ENCODE peak calls at places on chromosomes 3 and 15, in four cellular contexts. One of them, this sample, is unnamed.

GRCh38 chr3:7977245-7978103 is 524.1 kb upstream of the LMCD1 start:
- DNase-seq in stimulated activated CD8-positive, alpha-beta memory T cell treated with anti-CD3 and anti-CD28 coated beads, Interleukin-2, amount 100 ng/mL, for 1 hour: no peak
- DNase-seq in fibroblast of the conjunctiva: peak
- DNase-seq in activated T-cell treated with anti-CD3 and anti-CD28 coated beads for 4 hours: no peak
- DNase-seq in this sample: peak

GRCh38 chr3:178960918-178961317 is 110.7 kb downstream of the ZMAT3 start:
- DNase-seq in stimulated activated CD8-positive, alpha-beta memory T cell treated with anti-CD3 and anti-CD28 coated beads, Interleukin-2, amount 100 ng/mL, for 1 hour: no peak
- DNase-seq in fibroblast of the conjunctiva: no peak
- DNase-seq in activated T-cell treated with anti-CD3 and anti-CD28 coated beads for 4 hours: no peak
- DNase-seq in this sample: no peak

GRCh38 chr3:104436536-104436935 is 930.2 kb upstream of the ALCAM start:
- DNase-seq in stimulated activated CD8-positive, alpha-beta memory T cell treated with anti-CD3 and anti-CD28 coated beads, Interleukin-2, amount 100 ng/mL, for 1 hour: no peak
- DNase-seq in fibroblast of the conjunctiva: no peak
- DNase-seq in activated T-cell treated with anti-CD3 and anti-CD28 coated beads for 4 hours: no peak
- DNase-seq in this sample: no peak

GRCh38 chr3:8457039-8457438 is 44.6 kb upstream of the LMCD1 start:
- DNase-seq in stimulated activated CD8-positive, alpha-beta memory T cell treated with anti-CD3 and anti-CD28 coated beads, Interleukin-2, amount 100 ng/mL, for 1 hour: no peak
- DNase-seq in fibroblast of the conjunctiva: no peak
- DNase-seq in activated T-cell treated with anti-CD3 and anti-CD28 coated beads for 4 hours: no peak
- DNase-seq in this sample: no peak

GRCh38 chr15:38647683-38648082 is 83.1 kb upstream of the RASGRP1 start:
- DNase-seq in stimulated activated CD8-positive, alpha-beta memory T cell treated with anti-CD3 and anti-CD28 coated beads, Interleukin-2, amount 100 ng/mL, for 1 hour: no peak
- DNase-seq in fibroblast of the conjunctiva: no peak
- DNase-seq in activated T-cell treated with anti-CD3 and anti-CD28 coated beads for 4 hours: no peak
- DNase-seq in this sample: no peak

GRCh38 chr3:34212671-34213070 is 414.2 kb downstream of the PDCD6IP start:
- DNase-seq in stimulated activated CD8-positive, alpha-beta memory T cell treated with anti-CD3 and anti-CD28 coated beads, Interleukin-2, amount 100 ng/mL, for 1 hour: no peak
- DNase-seq in fibroblast of the conjunctiva: peak
- DNase-seq in activated T-cell treated with anti-CD3 and anti-CD28 coated beads for 4 hours: no peak
- DNase-seq in this sample: no peak

GRCh38 chr3:170076715-170077238 is 39.0 kb downstream of the GPR160 start:
- DNase-seq in stimulated activated CD8-positive, alpha-beta memory T cell treated with anti-CD3 and anti-CD28 coated beads, Interleukin-2, amount 100 ng/mL, for 1 hour: no peak
- DNase-seq in fibroblast of the conjunctiva: no peak
- DNase-seq in activated T-cell treated with anti-CD3 and anti-CD28 coated beads for 4 hours: no peak
- DNase-seq in this sample: no peak

GRCh38 chr3:88626426-88627120 is 476.8 kb downstream of the C3orf38 start:
- DNase-seq in stimulated activated CD8-positive, alpha-beta memory T cell treated with anti-CD3 and anti-CD28 coated beads, Interleukin-2, amount 100 ng/mL, for 1 hour: no peak
- DNase-seq in fibroblast of the conjunctiva: no peak
- DNase-seq in activated T-cell treated with anti-CD3 and anti-CD28 coated beads for 4 hours: no peak
- DNase-seq in this sample: no peak

GRCh38 chr3:70225146-70225545 is 87.3 kb downstream of the MDFIC2 start:
- DNase-seq in stimulated activated CD8-positive, alpha-beta memory T cell treated with anti-CD3 and anti-CD28 coated beads, Interleukin-2, amount 100 ng/mL, for 1 hour: no peak
- DNase-seq in fibroblast of the conjunctiva: no peak
- DNase-seq in activated T-cell treated with anti-CD3 and anti-CD28 coated beads for 4 hours: no peak
- DNase-seq in this sample: no peak

GRCh38 chr15:92400980-92401787 is 7.5 kb downstream of the ST8SIA2 start:
- DNase-seq in stimulated activated CD8-positive, alpha-beta memory T cell treated with anti-CD3 and anti-CD28 coated beads, Interleukin-2, amount 100 ng/mL, for 1 hour: no peak
- DNase-seq in fibroblast of the conjunctiva: no peak
- DNase-seq in activated T-cell treated with anti-CD3 and anti-CD28 coated beads for 4 hours: no peak
- DNase-seq in this sample: no peak

GRCh38 chr3:169002689-169003088 is 660.8 kb downstream of the MECOM start:
- DNase-seq in stimulated activated CD8-positive, alpha-beta memory T cell treated with anti-CD3 and anti-CD28 coated beads, Interleukin-2, amount 100 ng/mL, for 1 hour: no peak
- DNase-seq in fibroblast of the conjunctiva: no peak
- DNase-seq in activated T-cell treated with anti-CD3 and anti-CD28 coated beads for 4 hours: no peak
- DNase-seq in this sample: no peak

GRCh38 chr15:69578792-69579587 is 126.4 kb downstream of the RPLP1 start:
- DNase-seq in stimulated activated CD8-positive, alpha-beta memory T cell treated with anti-CD3 and anti-CD28 coated beads, Interleukin-2, amount 100 ng/mL, for 1 hour: no peak
- DNase-seq in fibroblast of the conjunctiva: no peak
- DNase-seq in activated T-cell treated with anti-CD3 and anti-CD28 coated beads for 4 hours: no peak
- DNase-seq in this sample: no peak

GRCh38 chr3:48715179-48715800 is 1.7 kb downstream of the IP6K2 start:
- DNase-seq in stimulated activated CD8-positive, alpha-beta memory T cell treated with anti-CD3 and anti-CD28 coated beads, Interleukin-2, amount 100 ng/mL, for 1 hour: no peak
- DNase-seq in fibroblast of the conjunctiva: peak
- DNase-seq in activated T-cell treated with anti-CD3 and anti-CD28 coated beads for 4 hours: no peak
- DNase-seq in this sample: no peak

This sample was measured in GM20000.